ENCODE peak calls at places on chromosomes 12 and 14, in six cellular contexts. J is ovary; L is COR-L47; D is ecto neural progenitor cell; G is type B pancreatic cell; K is activated CD8-positive, alpha-beta T cell treated with anti-CD3 and anti-CD28 coated beads, Interleukin-2, amount 10 ng/mL, durations not matched to agents 7 days and 5 days. Z is an unnamed sample.

GRCh38 chr12:28023156-28023887 is 50.8 kb upstream of the PTHLH start:
- DNase-seq in J (no peak), L (no peak), D (no peak), G (no peak), K (no peak), Z (no peak)

GRCh38 chr12:99059824-99060526 is 414.9 kb downstream of the APAF1 start:
- DNase-seq in J (no peak), L (no peak), D (no peak), G (no peak), K (no peak), Z (no peak)

GRCh38 chr12:80565276-80565675 is 121.2 kb downstream of the PTPRQ start:
- DNase-seq in J (no peak), L (no peak), D (no peak), G (no peak), K (no peak), Z (no peak)

GRCh38 chr14:30180219-30180618 is 252.6 kb upstream of the PRKD1 start:
- DNase-seq in J (no peak), L (no peak), D (no peak), G (no peak), K (no peak), Z (no peak)

GRCh38 chr14:102770147-102770909 is 6.9 kb upstream of the TRAF3 start:
- DNase-seq in J (no peak), L (no peak), D (no peak), G (no peak), K (no peak), Z (no peak)

GRCh38 chr12:131786331-131786730 is 41.9 kb upstream of the MMP17 start:
- DNase-seq in J (no peak), L (no peak), D (no peak), G (no peak), K (no peak), Z (no peak)

GRCh38 chr12:105228494-105228893 is 7.5 kb downstream of the APPL2 start:
- DNase-seq in J (no peak), L (no peak), D (no peak), G (no peak), K (peak), Z (no peak)

GRCh38 chr12:113961921-113962710 is 4.0 kb downstream of the RBM19 start:
- DNase-seq in J (no peak), L (no peak), D (no peak), G (no peak), K (peak), Z (no peak)

GRCh38 chr12:116783503-116784237 is 45.6 kb downstream of the RNFT2 start:
- DNase-seq in J (no peak), L (no peak), D (no peak), G (no peak), K (no peak), Z (no peak)

GRCh38 chr12:63795032-63795687 is 15.5 kb downstream of the RXYLT1 start:
- DNase-seq in J (no peak), L (no peak), D (no peak), G (no peak), K (no peak), Z (no peak)

GRCh38 chr14:105167303-105168092 is 1.1 kb downstream of the JAG2 start:
- DNase-seq in J (no peak), L (peak), D (peak), G (no peak), K (no peak), Z (no peak)

GRCh38 chr14:54116972-54117371 is 160.3 kb upstream of the BMP4 start:
- DNase-seq in J (no peak), L (no peak), D (no peak), G (no peak), K (no peak), Z (no peak)

GRCh38 chr14:69475194-69475818 is 9.2 kb upstream of the PLEKHD1 start:
- DNase-seq in J (no peak), L (peak), D (no peak), G (no peak), K (peak), Z (peak)

GRCh38 chr14:55638665-55639064 is 58.7 kb downstream of the KTN1 start:
- DNase-seq in J (no peak), L (no peak), D (no peak), G (no peak), K (no peak), Z (no peak)

GRCh38 chr12:26701604-26702215 is 131.3 kb downstream of the ITPR2 start:
- DNase-seq in J (no peak), L (peak), D (no peak), G (no peak), K (no peak), Z (no peak)

GRCh38 chr14:88821888-88822287 is 2.6 kb upstream of the TTC8 start:
- DNase-seq in J (no peak), L (no peak), D (no peak), G (no peak), K (no peak), Z (no peak)

GRCh38 chr12:109760031-109760929 is 46.7 kb downstream of the FAM222A start:
- DNase-seq in J (peak), L (no peak), D (peak), G (peak), K (no peak), Z (no peak)

GRCh38 chr12:15216036-15216889 is 5.0 kb downstream of the RERG start:
- DNase-seq in J (no peak), L (no peak), D (no peak), G (no peak), K (no peak), Z (no peak)

GRCh38 chr12:124457287-124458219 is 109.9 kb downstream of the NCOR2 start:
- DNase-seq in J (peak), L (no peak), D (no peak), G (peak), K (peak), Z (no peak)

GRCh38 chr14:44530482-44530881 is 23.4 kb upstream of the FSCB start:
- DNase-seq in J (no peak), L (no peak), D (no peak), G (no peak), K (no peak), Z (no peak)

GRCh38 chr14:62209287-62209899 is 447.2 kb downstream of the SNAPC1 start:
- DNase-seq in J (no peak), L (no peak), D (no peak), G (no peak), K (no peak), Z (no peak)

GRCh38 chr12:120061815-120062214 is 54.7 kb downstream of the RAB35 start:
- DNase-seq in J (no peak), L (no peak), D (no peak), G (no peak), K (no peak), Z (no peak)

GRCh38 chr12:110582286-110583136 is 607 bp downstream of the PPTC7 start:
- DNase-seq in J (peak), L (peak), D (peak), G (peak), K (peak), Z (peak)

GRCh38 chr12:98909749-98910148 is 264.7 kb downstream of the APAF1 start:
- DNase-seq in J (no peak), L (peak), D (peak), G (no peak), K (no peak), Z (no peak)

GRCh38 chr12:89883630-89884364 is 175.2 kb upstream of the ATP2B1 start:
- DNase-seq in J (no peak), L (peak), D (peak), G (no peak), K (no peak), Z (no peak)

GRCh38 chr14:99595034-99595433 is 9.0 kb downstream of the CCDC85C start:
- DNase-seq in J (no peak), L (no peak), D (no peak), G (no peak), K (peak), Z (peak)

GRCh38 chr14:81551471-81551870 is 17.8 kb upstream of the SEL1L start:
- DNase-seq in J (no peak), L (no peak), D (no peak), G (no peak), K (no peak), Z (no peak)

GRCh38 chr14:67555518-67556090 is 22.5 kb downstream of the PLEKHH1 start:
- DNase-seq in J (no peak), L (no peak), D (no peak), G (no peak), K (no peak), Z (no peak)

GRCh38 chr12:2797721-2798418 is 3.1 kb downstream of the FKBP4 start:
- DNase-seq in J (peak), L (no peak), D (no peak), G (no peak), K (no peak), Z (no peak)

Z was measured in DND-41.